ENCODE peak calls at places on chromosomes 5 and 9, in five cellular contexts. T is H1, S is H9, J is IMR-90, C is neuronal stem cell. F is an unnamed sample. For H3K27me3, the result is how much of the 10 kb centered on the place peaks cover.

GRCh38 chr5:68047035-68047434 is 168.5 kb upstream of the PIK3R1 start:
- DNase-seq in T (no peak), S (no peak), J (peak), C (no peak), F (no peak)

GRCh38 chr9:127131871-127132270 is 9.4 kb upstream of the ANGPTL2 start:
- DNase-seq in T (no peak), S (peak), J (peak), C (no peak), F (peak)

GRCh38 chr9:135067091-135067710 is 20.3 kb upstream of the OLFM1 start:
- DNase-seq in T (no peak), S (no peak), J (no peak), C (no peak), F (no peak)

GRCh38 chr5:16152601-16153568 is 26.7 kb downstream of the MARCHF11 start:
- DNase-seq in T (no peak), S (no peak), J (no peak), C (no peak), F (peak)

GRCh38 chr5:79924936-79925893 is 65.8 kb downstream of the MTX3 start:
- DNase-seq in T (no peak), S (peak), J (peak), C (no peak), F (peak)

GRCh38 chr5:158463971-158464370 is 605.0 kb upstream of the CLINT1 start:
- DNase-seq in T (no peak), S (no peak), J (peak), C (no peak), F (no peak)

GRCh38 chr9:4831944-4832343 is 39.2 kb downstream of the RCL1 start:
- DNase-seq in T (no peak), S (no peak), J (no peak), C (no peak), F (peak)

GRCh38 chr5:132237141-132237540 is 9.5 kb upstream of the P4HA2 start:
- DNase-seq in T (no peak), S (peak), J (peak), C (no peak), F (peak)

GRCh38 chr5:134735243-134735642 is 3.1 kb upstream of the CAMLG start:
- DNase-seq in T (no peak), S (no peak), J (no peak), C (no peak), F (no peak)

GRCh38 chr5:26647781-26648180 is 390.6 kb downstream of the CDH9 start:
- DNase-seq in T (no peak), S (no peak), J (no peak), C (no peak), F (no peak)

GRCh38 chr9:134894136-134894860 is 13.7 kb downstream of the FCN2 start:
- DNase-seq in T (no peak), S (no peak), J (no peak), C (no peak), F (no peak)

GRCh38 chr9:101176384-101176783 is 147.9 kb downstream of the PLPPR1 start:
- DNase-seq in T (peak), S (peak), J (no peak), C (no peak), F (peak)

GRCh38 chr5:72693001-72693442 is 123.4 kb upstream of the TNPO1 start:
- DNase-seq in T (no peak), S (no peak), J (peak), C (no peak), F (no peak)

GRCh38 chr5:39337516-39337915 is 26.8 kb downstream of the C9 start:
- DNase-seq in T (no peak), S (no peak), J (no peak), C (no peak), F (no peak)

GRCh38 chr9:42388146-42388690 is 204.8 kb downstream of the SPATA31A6 start:
- DNase-seq in T (no peak), S (no peak), J (no peak), C (no peak), F (peak)

GRCh38 chr5:13536921-13537320 is 407.6 kb downstream of the DNAH5 start:
- DNase-seq in T (no peak), S (no peak), J (peak), C (no peak), F (no peak)

GRCh38 chr5:149799119-149799623 is 69.1 kb downstream of the PPARGC1B start:
- DNase-seq in T (no peak), S (no peak), J (peak), C (no peak), F (no peak)

GRCh38 chr5:102670224-102670836 is 84.8 kb upstream of the PAM start:
- DNase-seq in T (peak), S (peak), J (no peak), C (no peak), F (peak)

GRCh38 chr5:151686673-151687378 is at the start of gene SPARC:
- DNase-seq in T (peak), S (peak), J (peak), C (peak), F (peak)

GRCh38 chr5:4362411-4362810 is 766.8 kb downstream of the IRX1 start:
- DNase-seq in T (no peak), S (no peak), J (no peak), C (no peak), F (no peak)

GRCh38 chr5:12023614-12024241 is 119.5 kb upstream of the CTNND2 start:
- DNase-seq in T (no peak), S (no peak), J (peak), C (peak), F (peak)

GRCh38 chr5:138177936-138178515 is 404 bp downstream of the BRD8 start:
- DNase-seq in T (no peak), S (no peak), J (peak), C (no peak), F (peak)

GRCh38 chr5:65194871-65195270 is 286.8 kb downstream of the ADAMTS6 start:
- DNase-seq in T (no peak), S (no peak), J (no peak), C (no peak), F (no peak)

GRCh38 chr9:96344458-96345180 is 38.9 kb downstream of the SLC35D2 start:
- DNase-seq in T (no peak), S (peak), J (peak), C (peak), F (peak)

GRCh38 chr5:79936644-79937216 is 54.3 kb downstream of the MTX3 start:
- DNase-seq in T (no peak), S (no peak), J (no peak), C (no peak), F (no peak)

GRCh38 chr5:107425541-107426031 is 245.2 kb downstream of the EFNA5 start:
- DNase-seq in T (no peak), S (no peak), J (peak), C (no peak), F (peak)

GRCh38 chr9:79577969-79578723 is 6.4 kb downstream of the TLE4 start:
- DNase-seq in T (no peak), S (no peak), J (peak), C (no peak), F (no peak)

GRCh38 chr5:177429248-177430045 is 3.0 kb downstream of the GRK6 start:
- DNase-seq in T (no peak), S (no peak), J (no peak), C (no peak), F (no peak)

GRCh38 chr9:123157216-123157615 is 111.2 kb downstream of the STRBP start:
- DNase-seq in T (no peak), S (no peak), J (peak), C (no peak), F (no peak)

GRCh38 chr5:1882337-1883119 is at the start of gene IRX4:
- DNase-seq in T (peak), S (peak), J (peak), C (no peak), F (peak)

GRCh38 chr9:127943011-127943662 is 5.5 kb upstream of the DPM2 start:
- DNase-seq in T (no peak), S (no peak), J (no peak), C (no peak), F (no peak)

GRCh38 chr5:137040641-137041340 is 458.3 kb downstream of the SPOCK1 start:
- DNase-seq in T (no peak), S (no peak), J (peak), C (no peak), F (no peak)

GRCh38 chr9:38707885-38708640 is 11.9 kb downstream of the FAM240B start:
- DNase-seq in T (no peak), S (peak), J (no peak), C (no peak), F (peak)

GRCh38 chr9:136403915-136404800 is 4.2 kb upstream of the SNAPC4 start:
- DNase-seq in T (no peak), S (no peak), J (no peak), C (no peak), F (no peak)

GRCh38 chr9:121989010-121989409 is 104.1 kb downstream of the TTLL11 start:
- DNase-seq in T (peak), S (peak), J (peak), C (peak), F (peak)

GRCh38 chr5:77518304-77518703 is 26.2 kb upstream of the WDR41 start:
- DNase-seq in T (no peak), S (no peak), J (peak), C (peak), F (peak)

GRCh38 chr5:39674209-39675082 is 249.7 kb upstream of the DAB2 start:
- DNase-seq in T (no peak), S (no peak), J (no peak), C (no peak), F (no peak)

GRCh38 chr5:31569065-31569464 is 37.0 kb downstream of the C5orf22 start:
- DNase-seq in T (no peak), S (no peak), J (no peak), C (no peak), F (no peak)

GRCh38 chr9:121700165-121700830 is 48.9 kb downstream of the DAB2IP start:
- DNase-seq in T (peak), S (peak), J (peak), C (peak), F (peak)

DNA sequence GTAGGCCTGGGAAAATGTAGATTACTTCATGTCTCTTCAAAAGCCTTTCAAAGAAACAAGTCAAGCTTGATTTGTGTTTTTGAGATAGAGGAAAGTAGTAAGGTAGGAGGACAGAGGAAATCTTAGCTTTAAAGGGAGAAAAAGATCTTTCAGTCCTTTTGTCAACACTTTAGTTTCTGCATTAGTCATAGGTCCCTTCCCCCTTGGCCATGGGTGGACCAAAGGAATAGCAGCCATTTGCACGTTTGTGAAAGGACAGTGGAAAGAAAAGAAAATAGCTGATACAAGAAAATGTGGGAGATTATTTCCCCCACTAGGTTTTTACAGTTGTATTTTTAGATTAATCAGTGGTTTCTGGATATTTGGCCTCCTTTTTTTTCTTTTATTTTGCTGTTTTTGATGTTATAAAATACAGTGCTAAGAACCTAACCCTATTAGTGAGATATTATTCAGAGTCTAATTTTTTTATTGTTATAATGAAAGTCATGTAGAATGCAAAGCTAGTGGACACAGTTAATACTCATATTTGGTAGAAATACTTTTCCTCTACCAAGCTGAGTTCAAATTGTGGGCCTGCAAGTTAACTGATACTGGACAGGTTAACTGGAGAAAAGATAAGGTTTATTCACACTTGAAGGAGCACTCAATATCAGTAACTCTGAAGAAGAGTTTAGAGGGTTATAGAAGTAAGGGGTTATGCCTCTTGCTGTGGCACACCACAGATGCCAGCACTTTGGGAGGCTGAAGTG is 121.7 kb upstream of the GRHPR start:
- DNase-seq in T (no peak), S (no peak), J (peak), C (no peak), F (peak)
- H3K27ac ChIP-seq in T (no peak), S (no peak), J (no peak), C (no peak), F (no peak)

DNA sequence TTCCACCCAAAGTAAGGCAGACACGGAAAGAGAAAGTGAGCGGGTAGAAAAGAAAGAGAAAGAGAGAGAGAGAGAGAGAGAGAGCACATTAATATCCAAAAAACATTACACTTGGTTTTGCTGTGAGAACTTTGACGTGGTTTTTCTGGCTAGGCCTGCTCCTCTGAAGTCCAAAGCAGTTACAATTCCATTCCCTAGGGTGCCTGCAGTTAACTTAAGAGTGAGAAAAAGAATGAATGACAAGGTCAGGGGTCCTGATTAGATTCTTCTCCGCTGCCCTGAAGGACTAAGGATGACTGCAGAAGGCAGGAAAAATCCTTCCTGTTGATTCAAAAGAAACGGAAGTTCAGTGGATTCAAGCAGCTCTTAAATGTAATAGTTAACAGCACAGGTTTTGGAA is 589.8 kb downstream of the PRELID2 start:
- DNase-seq in T (no peak), S (no peak), J (peak), C (peak), F (peak)
- H2AK5ac ChIP-seq in T (no peak), S (no peak), J (no peak), C (no peak), F (no peak)

GRCh38 chr9:116319480-116319879 is 165.9 kb downstream of the PAPPA start:
- DNase-seq in T (no peak), S (no peak), J (no peak), C (no peak), F (no peak)

GRCh38 chr9:116320180-116320799 is 166.7 kb downstream of the PAPPA start:
- DNase-seq in T (no peak), S (no peak), J (no peak), C (no peak), F (peak)

GRCh38 chr9:116323012-116323411 is 169.4 kb downstream of the PAPPA start:
- DNase-seq in T (no peak), S (no peak), J (peak), C (peak), F (no peak)

GRCh38 chr9:116322521-116322920 is 168.9 kb downstream of the PAPPA start:
- DNase-seq in T (no peak), S (no peak), J (peak), C (no peak), F (no peak)

GRCh38 chr9:116323571-116323970 is 170.0 kb downstream of the PAPPA start:
- DNase-seq in T (no peak), S (no peak), J (no peak), C (no peak), F (no peak)
- H3K27me3 ChIP-seq in T (under half), S (under half), J (under half), C (under half), F (under half)

DNA sequence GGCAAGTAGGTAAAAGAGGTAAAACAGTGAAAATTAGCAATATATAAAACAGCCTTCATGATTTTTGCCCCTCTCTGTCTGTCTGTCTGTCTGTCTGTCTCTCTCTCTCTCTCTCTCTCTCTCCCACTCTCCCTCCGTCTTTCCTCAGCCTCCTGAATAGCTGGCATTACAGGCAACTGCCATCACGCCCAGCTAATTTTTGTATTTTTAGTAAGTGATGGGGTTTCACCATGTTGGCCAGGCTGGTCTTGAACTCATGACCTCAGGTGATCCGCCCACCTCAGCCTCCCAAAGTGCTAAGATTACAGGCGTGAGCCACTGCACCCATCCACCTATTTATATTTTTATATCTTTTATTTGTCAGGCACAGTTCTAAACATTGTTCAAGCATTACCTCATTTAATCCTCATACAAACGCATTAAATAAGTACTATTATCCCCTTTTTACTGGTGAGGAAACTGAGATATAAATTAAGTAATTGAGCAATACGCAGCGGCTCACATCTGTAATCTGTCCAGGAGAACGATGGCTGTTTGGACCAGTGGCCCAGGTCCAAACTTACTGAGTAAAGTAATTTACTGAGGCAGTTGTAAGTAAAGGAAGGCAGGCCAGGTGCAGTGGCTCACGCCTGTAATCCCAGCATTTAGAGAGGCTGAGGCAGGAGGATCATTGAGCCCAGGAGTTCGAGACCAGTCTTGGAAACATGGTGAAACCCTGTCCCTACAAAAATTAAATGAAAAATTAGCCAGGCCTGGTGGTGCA is 60.9 kb downstream of the UBE2R2 start:
- DNase-seq in T (no peak), S (no peak), J (no peak), C (no peak), F (no peak)
- H3K27ac ChIP-seq in T (no peak), S (no peak), J (no peak), C (no peak), F (no peak)

F was measured in mesendoderm.